ENCODE peak calls at places on chromosomes 12 and 14, in six cellular contexts. K is NCI-H2029, M is gastrocnemius medialis, E is mesothelial cell of epicardium, R is SHP77 treated with DMSO at 0.1 percent for 48 hours, B is T-cell. N is an unnamed sample.

GRCh38 chr14:96117101-96117897 is 78.1 kb downstream of the C14orf132 start:
- DNase-seq in K (peak), M (no peak), E (no peak), R (no peak), B (peak), N (no peak)

GRCh38 chr14:23568600-23569310 is 1.2 kb upstream of the AP1G2 start:
- DNase-seq in K (no peak), M (no peak), E (no peak), R (peak), B (no peak), N (no peak)

GRCh38 chr12:9763025-9763424 is 2.3 kb upstream of the CD69 start:
- DNase-seq in K (no peak), M (no peak), E (no peak), R (no peak), B (no peak), N (no peak)

GRCh38 chr12:13343380-13343779 is 146.9 kb downstream of the EMP1 start:
- DNase-seq in K (no peak), M (no peak), E (no peak), R (no peak), B (no peak), N (no peak)

GRCh38 chr14:78758333-78758732 is 588.2 kb downstream of the NRXN3 start:
- DNase-seq in K (peak), M (no peak), E (no peak), R (peak), B (no peak), N (no peak)

GRCh38 chr14:83164016-83164415 is 1630.4 kb upstream of the SEL1L start:
- DNase-seq in K (no peak), M (no peak), E (no peak), R (no peak), B (no peak), N (no peak)

GRCh38 chr12:82728710-82729109 is 42.0 kb downstream of the TMTC2 start:
- DNase-seq in K (no peak), M (no peak), E (no peak), R (no peak), B (no peak), N (no peak)

GRCh38 chr12:32486158-32486557 is 86.8 kb downstream of the FGD4 start:
- DNase-seq in K (no peak), M (no peak), E (no peak), R (no peak), B (no peak), N (no peak)

GRCh38 chr12:51942501-51943000 is 8.9 kb upstream of the ACVR1B start:
- DNase-seq in K (no peak), M (no peak), E (no peak), R (no peak), B (no peak), N (no peak)

GRCh38 chr12:58917699-58918334 is 2.5 kb downstream of the LRIG3 start:
- DNase-seq in K (no peak), M (no peak), E (no peak), R (no peak), B (no peak), N (no peak)

GRCh38 chr12:118065380-118065779 is 4.4 kb upstream of the WSB2 start:
- DNase-seq in K (no peak), M (no peak), E (no peak), R (no peak), B (no peak), N (no peak)

GRCh38 chr12:47107926-47108325 is 28.2 kb upstream of the AMIGO2 start:
- DNase-seq in K (peak), M (no peak), E (no peak), R (no peak), B (no peak), N (no peak)

GRCh38 chr14:69654109-69654508 is 42.7 kb downstream of the SUSD6 start:
- DNase-seq in K (peak), M (no peak), E (no peak), R (no peak), B (no peak), N (no peak)

GRCh38 chr14:103223818-103224352 is 100.6 kb downstream of the TNFAIP2 start:
- DNase-seq in K (no peak), M (no peak), E (no peak), R (no peak), B (no peak), N (no peak)

GRCh38 chr12:49200882-49201594 is 12.2 kb upstream of the TUBA1A start:
- DNase-seq in K (peak), M (no peak), E (no peak), R (peak), B (no peak), N (peak)

N was measured in CD8-positive, alpha-beta memory T cell.